ENCODE peak calls at places on chromosomes 5 and 9, in eight cellular contexts. T is stimulated activated CD4-positive, alpha-beta T cell treated with anti-CD3 and anti-CD28 coated beads, Interleukin-2, amount 100 ng/mL, for 48 hours; U is Calu3; Z is activated CD4-positive, alpha-beta T cell treated with anti-CD3 and anti-CD28 coated beads for 24 hours; O is AG08396; W is GM10248; C is activated T-helper 1 cell treated with Interleukin-2 at 50 U/mL for 16 hours; R is substantia nigra. Q is an unnamed sample.

GRCh38 chr9:101369884-101370531 is 14.8 kb downstream of the BAAT start:
- DNase-seq in T (no peak), U (no peak), Z (no peak), O (no peak), W (no peak), C (no peak), R (no peak), Q (no peak)

GRCh38 chr9:98010450-98010849 is 27.3 kb downstream of the ANP32B start:
- DNase-seq in T (no peak), U (no peak), Z (no peak), O (peak), W (peak), C (no peak), R (no peak), Q (peak)

GRCh38 chr5:59099995-59100345 is 517.1 kb downstream of the RAB3C start:
- DNase-seq in T (no peak), U (no peak), Z (no peak), O (no peak), W (no peak), C (no peak), R (no peak), Q (no peak)

GRCh38 chr5:178198706-178199105 is 5.6 kb upstream of the HNRNPAB start:
- DNase-seq in T (no peak), U (no peak), Z (no peak), O (no peak), W (no peak), C (no peak), R (no peak), Q (no peak)

GRCh38 chr9:21334603-21334968 is 618 bp downstream of the KLHL9 start:
- DNase-seq in T (no peak), U (no peak), Z (no peak), O (no peak), W (no peak), C (peak), R (no peak), Q (no peak)

GRCh38 chr5:151696470-151697061 is 9.9 kb upstream of the SPARC start:
- DNase-seq in T (no peak), U (no peak), Z (no peak), O (peak), W (no peak), C (no peak), R (no peak), Q (no peak)

GRCh38 chr5:169581580-169582227 is 1.9 kb upstream of the SPDL1 start:
- DNase-seq in T (peak), U (peak), Z (peak), O (peak), W (peak), C (peak), R (peak), Q (peak)

GRCh38 chr5:51465165-51465564 is 81.9 kb downstream of the ISL1 start:
- DNase-seq in T (no peak), U (peak), Z (no peak), O (no peak), W (no peak), C (no peak), R (no peak), Q (no peak)

GRCh38 chr9:131651599-131651998 is 88.3 kb downstream of the RAPGEF1 start:
- DNase-seq in T (no peak), U (no peak), Z (no peak), O (no peak), W (no peak), C (no peak), R (no peak), Q (no peak)

GRCh38 chr9:89635816-89636215 is 31.0 kb downstream of the GADD45G start:
- DNase-seq in T (no peak), U (no peak), Z (no peak), O (no peak), W (no peak), C (no peak), R (no peak), Q (no peak)

GRCh38 chr5:151408633-151409243 is 38.7 kb upstream of the SLC36A1 start:
- DNase-seq in T (no peak), U (no peak), Z (no peak), O (no peak), W (no peak), C (no peak), R (no peak), Q (no peak)

GRCh38 chr5:153490124-153491085 is at the start of gene GRIA1:
- DNase-seq in T (no peak), U (no peak), Z (no peak), O (no peak), W (no peak), C (no peak), R (no peak), Q (no peak)

GRCh38 chr5:12480487-12480886 is 576.2 kb upstream of the CTNND2 start:
- DNase-seq in T (no peak), U (no peak), Z (no peak), O (no peak), W (no peak), C (no peak), R (no peak), Q (no peak)

GRCh38 chr5:149370878-149371277 is 8.2 kb downstream of the IL17B start:
- DNase-seq in T (no peak), U (no peak), Z (no peak), O (no peak), W (no peak), C (no peak), R (no peak), Q (no peak)

GRCh38 chr5:111774525-111774924 is 17.5 kb upstream of the NREP start:
- DNase-seq in T (no peak), U (peak), Z (no peak), O (no peak), W (no peak), C (no peak), R (peak), Q (peak)

GRCh38 chr5:113061851-113062631 is 85.4 kb downstream of the DCP2 start:
- DNase-seq in T (no peak), U (no peak), Z (no peak), O (peak), W (no peak), C (no peak), R (no peak), Q (no peak)

GRCh38 chr5:160169326-160169725 is 50.1 kb upstream of the PWWP2A start:
- DNase-seq in T (no peak), U (no peak), Z (no peak), O (peak), W (no peak), C (no peak), R (no peak), Q (no peak)

GRCh38 chr9:120640380-120640779 is 60.4 kb upstream of the CDK5RAP2 start:
- DNase-seq in T (no peak), U (no peak), Z (no peak), O (no peak), W (no peak), C (no peak), R (no peak), Q (peak)

GRCh38 chr9:32954642-32955041 is 46.8 kb downstream of the APTX start:
- DNase-seq in T (no peak), U (no peak), Z (no peak), O (no peak), W (no peak), C (no peak), R (no peak), Q (no peak)

GRCh38 chr5:59569608-59570334 is 323.8 kb downstream of the PDE4D start:
- DNase-seq in T (no peak), U (no peak), Z (no peak), O (no peak), W (no peak), C (no peak), R (no peak), Q (no peak)

GRCh38 chr9:135478858-135479468 is 619 bp upstream of the PPP1R26 start:
- DNase-seq in T (no peak), U (peak), Z (no peak), O (peak), W (no peak), C (no peak), R (no peak), Q (peak)

GRCh38 chr5:143707797-143708196 is 104.2 kb upstream of the HMHB1 start:
- DNase-seq in T (no peak), U (no peak), Z (no peak), O (no peak), W (no peak), C (no peak), R (no peak), Q (no peak)

GRCh38 chr5:131944700-131945550 is 538 bp downstream of the MEIKIN start:
- DNase-seq in T (no peak), U (no peak), Z (no peak), O (no peak), W (no peak), C (no peak), R (no peak), Q (no peak)

GRCh38 chr5:159040181-159040580 is 59.5 kb downstream of the EBF1 start:
- DNase-seq in T (no peak), U (no peak), Z (no peak), O (no peak), W (no peak), C (no peak), R (no peak), Q (no peak)

GRCh38 chr9:33972698-33973097 is 76.0 kb downstream of the UBAP2 start:
- DNase-seq in T (no peak), U (no peak), Z (no peak), O (no peak), W (no peak), C (no peak), R (no peak), Q (no peak)

GRCh38 chr5:1008451-1009358 is at the start of gene NKD2:
- DNase-seq in T (no peak), U (peak), Z (peak), O (peak), W (peak), C (no peak), R (no peak), Q (no peak)

GRCh38 chr5:177527595-177527994 is 10.8 kb upstream of the DDX41 start:
- DNase-seq in T (no peak), U (no peak), Z (no peak), O (no peak), W (no peak), C (no peak), R (no peak), Q (no peak)

GRCh38 chr5:34684281-34684979 is 28.3 kb downstream of the RAI14 start:
- DNase-seq in T (no peak), U (peak), Z (no peak), O (peak), W (no peak), C (no peak), R (no peak), Q (no peak)

GRCh38 chr5:90866333-90866732 is 307.7 kb downstream of the ADGRV1 start:
- DNase-seq in T (no peak), U (no peak), Z (no peak), O (peak), W (peak), C (no peak), R (no peak), Q (peak)

GRCh38 chr5:68352166-68352565 is 136.6 kb downstream of the PIK3R1 start:
- DNase-seq in T (no peak), U (no peak), Z (no peak), O (no peak), W (no peak), C (no peak), R (no peak), Q (no peak)

GRCh38 chr9:121651295-121652036 is at the start of gene DAB2IP:
- DNase-seq in T (no peak), U (peak), Z (no peak), O (peak), W (no peak), C (no peak), R (peak), Q (peak)

GRCh38 chr9:136886610-136887597 is 588 bp downstream of the TRAF2 start:
- DNase-seq in T (peak), U (peak), Z (no peak), O (peak), W (peak), C (no peak), R (peak), Q (peak)

GRCh38 chr9:75168270-75169185 is 80.2 kb downstream of the OSTF1 start:
- DNase-seq in T (no peak), U (no peak), Z (no peak), O (no peak), W (no peak), C (no peak), R (no peak), Q (no peak)

GRCh38 chr9:105132576-105132975 is 111.9 kb upstream of the SLC44A1 start:
- DNase-seq in T (no peak), U (no peak), Z (no peak), O (peak), W (no peak), C (no peak), R (no peak), Q (no peak)

GRCh38 chr9:93097496-93098205 is 1.6 kb downstream of the CARD19 start:
- DNase-seq in T (no peak), U (no peak), Z (no peak), O (no peak), W (no peak), C (no peak), R (peak), Q (peak)